ENCODE peak calls at places on chromosomes 1 and 21, in ten cellular contexts. K is stimulated activated CD4-positive, alpha-beta T cell treated with anti-CD3 and anti-CD28 coated beads, Interleukin-1b, Interleukin-23, amount 100 ng/mL, for 24 hours; Z is stimulated activated naive B cell treated with anti-CD40 and anti-IgM and Interleukin-4, amounts not matched to agents 10 μg/mL and 1 μg/mL and 100 μg/mL, for 72 hours; L is AG09309; O is glomerular endothelial cell; A is H7; D is activated T-cell treated with anti-CD3 and anti-CD28 coated beads, Interleukin-2, amount 50 U/mL, for 48 hours; B is activated effector memory CD4-positive, alpha-beta T cell treated with Interleukin-2 at 50 U/mL for 16 hours; Q is CD8-positive, alpha-beta T cell; I is AG04450. Y is an unnamed sample.

GRCh38 chr1:194698908-194699318 is 1512.5 kb upstream of the B3GALT2 start:
- DNase-seq in K (no peak), Z (no peak), L (no peak), O (no peak), A (no peak), D (no peak), B (no peak), Q (no peak), I (no peak), Y (no peak)

GRCh38 chr1:43651188-43651587 is 1.2 kb downstream of the KDM4A start:
- DNase-seq in K (no peak), Z (no peak), L (no peak), O (no peak), A (peak; percentile 13), D (no peak), B (no peak), Q (no peak), I (no peak), Y (no peak)

GRCh38 chr1:174358344-174358743 is 89.4 kb upstream of the GPR52 start:
- DNase-seq in K (no peak), Z (no peak), L (no peak), O (no peak), A (no peak), D (no peak), B (no peak), Q (no peak), I (no peak), Y (no peak)

GRCh38 chr1:52911541-52911940 is 10.0 kb downstream of the ECHDC2 start:
- DNase-seq in K (no peak), Z (no peak), L (no peak), O (no peak), A (peak; percentile 33), D (no peak), B (no peak), Q (no peak), I (no peak), Y (no peak)

GRCh38 chr1:235122348-235122747 is 6.3 kb downstream of the TOMM20 start:
- DNase-seq in K (no peak), Z (no peak), L (no peak), O (no peak), A (no peak), D (no peak), B (no peak), Q (no peak), I (no peak), Y (peak; percentile 6)

GRCh38 chr1:153476491-153477093 is 16.1 kb upstream of the S100A7 start:
- DNase-seq in K (no peak), Z (no peak), L (no peak), O (no peak), A (no peak), D (no peak), B (no peak), Q (no peak), I (no peak), Y (no peak)

GRCh38 chr1:26285366-26286063 is 5.6 kb downstream of the SH3BGRL3 start:
- DNase-seq in K (no peak), Z (no peak), L (no peak), O (no peak), A (peak; percentile 90), D (peak; percentile 78), B (no peak), Q (no peak), I (no peak), Y (no peak)

GRCh38 chr21:36860736-36861594 is 105.5 kb downstream of the HLCS start:
- DNase-seq in K (no peak), Z (no peak), L (peak; percentile 28), O (no peak), A (no peak), D (no peak), B (no peak), Q (no peak), I (peak; percentile 29), Y (no peak)

GRCh38 chr1:54358503-54359168 is 47.6 kb downstream of the SSBP3 start:
- DNase-seq in K (no peak), Z (no peak), L (no peak), O (no peak), A (no peak), D (no peak), B (no peak), Q (no peak), I (no peak), Y (no peak)

GRCh38 chr1:92476071-92476607 is 10.6 kb downstream of the GFI1 start:
- DNase-seq in K (peak; percentile 43), Z (peak; percentile 66), L (no peak), O (no peak), A (peak; percentile 32), D (peak; percentile 68), B (no peak), Q (peak; percentile 41), I (no peak), Y (peak; percentile 49)

GRCh38 chr1:39711359-39712340 is 20.4 kb upstream of the HPCAL4 start:
- DNase-seq in K (no peak), Z (no peak), L (no peak), O (no peak), A (peak; percentile 58), D (no peak), B (no peak), Q (no peak), I (no peak), Y (peak; percentile 57)

GRCh38 chr1:64814427-64814826 is 69.6 kb downstream of the RAVER2 start:
- DNase-seq in K (no peak), Z (no peak), L (no peak), O (no peak), A (no peak), D (no peak), B (no peak), Q (no peak), I (no peak), Y (no peak)

GRCh38 chr1:28986296-28986910 is 72.0 kb downstream of the EPB41 start:
- DNase-seq in K (no peak), Z (no peak), L (no peak), O (no peak), A (no peak), D (no peak), B (no peak), Q (no peak), I (no peak), Y (no peak)

GRCh38 chr1:64921761-64922160 is 44.6 kb downstream of the JAK1 start:
- DNase-seq in K (no peak), Z (no peak), L (no peak), O (no peak), A (no peak), D (no peak), B (no peak), Q (no peak), I (no peak), Y (no peak)

GRCh38 chr1:208309771-208310170 is 65.6 kb upstream of the PLXNA2 start:
- DNase-seq in K (no peak), Z (no peak), L (no peak), O (no peak), A (no peak), D (no peak), B (no peak), Q (no peak), I (no peak), Y (no peak)

GRCh38 chr1:161258439-161259386 is at the start of gene PCP4L1:
- DNase-seq in K (peak; percentile 31), Z (peak; percentile 10), L (no peak), O (peak; percentile 5), A (peak; percentile 95), D (peak; percentile 65), B (no peak), Q (no peak), I (no peak), Y (peak; percentile 68)

GRCh38 chr21:30426732-30427131 is 1.0 kb upstream of the KRTAP13-3 start:
- DNase-seq in K (no peak), Z (no peak), L (no peak), O (no peak), A (peak; percentile 30), D (no peak), B (no peak), Q (no peak), I (no peak), Y (no peak)

GRCh38 chr1:77308889-77309621 is 27.2 kb downstream of the AK5 start:
- DNase-seq in K (no peak), Z (no peak), L (no peak), O (no peak), A (no peak), D (peak; percentile 20), B (no peak), Q (no peak), I (no peak), Y (no peak)

GRCh38 chr1:211925016-211925415 is 94.5 kb upstream of the LPGAT1 start:
- DNase-seq in K (no peak), Z (no peak), L (no peak), O (no peak), A (peak; percentile 67), D (no peak), B (no peak), Q (no peak), I (no peak), Y (peak; percentile 55)

GRCh38 chr1:151401125-151401788 is 1.9 kb downstream of the PSMB4 start:
- DNase-seq in K (no peak), Z (no peak), L (no peak), O (no peak), A (no peak), D (no peak), B (no peak), Q (no peak), I (no peak), Y (no peak)

GRCh38 chr1:184954232-184954995 is 19.9 kb downstream of the NIBAN1 start:
- DNase-seq in K (no peak), Z (no peak), L (no peak), O (no peak), A (no peak), D (no peak), B (no peak), Q (no peak), I (no peak), Y (no peak)

GRCh38 chr1:88875595-88875994 is 15.8 kb downstream of the GTF2B start:
- DNase-seq in K (no peak), Z (no peak), L (no peak), O (no peak), A (no peak), D (no peak), B (no peak), Q (no peak), I (no peak), Y (no peak)